ENCODE peak calls at places on chromosome 22, in five cellular contexts. O, U, C, L and A are unnamed samples.
A peak's percentile ranks its signal among the peaks of the same experiment; 100 is the strongest.

GRCh38 chr22:41563051-41563711 is 2.4 kb downstream of the CSDC2 start:
- DNase-seq in O (no peak), U (peak; percentile 55), C (no peak), L (no peak), A (no peak)

GRCh38 chr22:29369460-29369859 is 18.9 kb downstream of the AP1B1 start:
- DNase-seq in O (peak; percentile 60), U (peak; percentile 77), C (no peak), L (no peak), A (peak; percentile 83)

GRCh38 chr22:23574877-23575276 is 5.2 kb downstream of the IGLL1 start:
- DNase-seq in O (no peak), U (no peak), C (no peak), L (no peak), A (no peak)

GRCh38 chr22:23250424-23251363 is 70.4 kb downstream of the BCR start:
- DNase-seq in O (no peak), U (no peak), C (no peak), L (no peak), A (no peak)

GRCh38 chr22:41799486-41800347 is 762 bp upstream of the CCDC134 start:
- DNase-seq in O (peak; percentile 48), U (peak; percentile 15), C (peak; percentile 58), L (peak; percentile 36), A (peak; percentile 70)

GRCh38 chr22:25053153-25053805 is 100.8 kb downstream of the KIAA1671 start:
- DNase-seq in O (no peak), U (peak; percentile 81), C (no peak), L (no peak), A (no peak)

GRCh38 chr22:19289475-19290161 is 1.9 kb downstream of the CLTCL1 start:
- DNase-seq in O (no peak), U (peak; percentile 23), C (no peak), L (no peak), A (no peak)

GRCh38 chr22:19859861-19860510 is 5.3 kb upstream of the GNB1L start:
- DNase-seq in O (no peak), U (no peak), C (no peak), L (no peak), A (no peak)

GRCh38 chr22:19253143-19253542 is 38.4 kb downstream of the CLTCL1 start:
- DNase-seq in O (no peak), U (no peak), C (no peak), L (no peak), A (no peak)

GRCh38 chr22:49363526-49364230 is 464.0 kb downstream of the BRD1 start:
- DNase-seq in O (no peak), U (no peak), C (no peak), L (peak; percentile 20), A (no peak)

GRCh38 chr22:41096841-41097240 is 4.4 kb downstream of the EP300 start:
- DNase-seq in O (no peak), U (no peak), C (no peak), L (no peak), A (no peak)

GRCh38 chr22:43244803-43245527 is 58.0 kb upstream of the TTLL12 start:
- DNase-seq in O (no peak), U (no peak), C (no peak), L (no peak), A (no peak)

GRCh38 chr22:40628354-40629042 is 8.0 kb downstream of the MRTFA start:
- DNase-seq in O (no peak), U (no peak), C (no peak), L (no peak), A (no peak)

GRCh38 chr22:18075101-18075730 is 2.6 kb upstream of the PEX26 start:
- DNase-seq in O (no peak), U (no peak), C (no peak), L (no peak), A (no peak)

DNA sequence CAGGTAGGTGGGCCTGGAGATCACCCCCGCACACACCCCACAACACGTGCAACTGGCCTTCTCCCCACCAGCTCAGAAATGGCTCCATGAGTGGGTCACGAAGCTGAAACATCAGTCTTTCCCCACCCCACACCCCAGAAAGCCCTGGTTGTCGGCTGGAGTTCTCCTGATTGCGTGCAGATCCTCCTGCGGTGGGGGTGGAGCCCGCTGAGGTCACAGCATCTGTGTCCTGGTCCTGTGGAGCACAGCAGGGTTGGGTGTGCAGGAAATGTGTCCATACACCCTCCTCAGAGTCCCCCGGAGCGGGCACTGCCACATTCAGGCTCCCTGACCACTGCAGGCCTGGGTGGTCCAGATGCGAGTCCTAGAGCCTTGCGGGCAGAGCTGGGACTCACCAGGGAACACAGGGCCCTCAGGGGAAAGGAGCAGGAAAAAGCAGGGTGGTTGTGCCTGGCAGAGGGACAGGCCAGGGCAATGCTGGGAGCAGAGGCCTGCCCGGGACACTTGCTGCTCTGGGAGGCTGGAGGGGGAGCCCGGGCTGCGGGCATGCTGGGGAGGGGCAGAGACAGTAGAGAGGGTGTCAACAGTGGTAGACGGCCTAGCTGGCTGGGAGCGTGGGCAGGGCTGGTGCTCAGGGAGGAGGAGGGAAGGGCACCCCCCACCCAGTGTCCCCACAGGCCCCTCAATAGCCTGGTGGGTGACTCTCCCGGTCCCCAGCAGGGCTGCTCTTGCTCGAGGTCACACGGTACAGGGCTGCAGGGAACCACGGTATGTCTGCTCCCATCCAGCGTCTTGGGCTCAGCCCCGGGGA is 42.4 kb upstream of the PPARA start:
- DNase-seq in O (no peak), U (no peak), C (no peak), L (no peak), A (no peak)
- H3K4me1 ChIP-seq in O (peaks cover 97% of the 10 kb centered on the region), U (peaks cover 23% of the 10 kb centered on the region), C (peaks cover 5% of the 10 kb centered on the region), L (peaks cover 97% of the 10 kb centered on the region), A (peaks cover 98% of the 10 kb centered on the region)

DNA sequence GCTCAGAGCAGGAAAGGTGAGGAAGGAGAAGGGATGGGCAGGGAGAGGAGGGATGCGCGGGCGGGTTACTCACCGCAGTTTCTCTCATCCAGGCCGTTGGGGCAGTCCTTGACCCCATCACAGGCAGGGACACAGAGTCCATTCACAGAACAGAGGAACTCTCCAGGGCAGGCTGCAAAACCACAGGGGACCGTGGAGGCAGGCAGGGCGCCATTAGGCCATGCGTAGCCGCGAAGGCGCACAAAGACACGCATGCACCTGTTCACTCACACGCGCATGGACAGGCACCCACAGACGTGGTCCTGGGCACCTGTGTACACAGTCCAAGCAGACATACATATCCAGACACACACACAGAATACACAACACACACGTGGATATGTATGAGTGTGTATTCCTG is 23.0 kb downstream of the KCTD17 start:
- DNase-seq in O (no peak), U (no peak), C (no peak), L (no peak), A (no peak)
- H3K27ac ChIP-seq in O (no peak overlapping the region), U (no peak overlapping the region), C (no peak overlapping the region), L (no peak overlapping the region), A (no peak overlapping the region)

GRCh38 chr22:50688448-50688847 is 15.8 kb downstream of the SHANK3 start:
- DNase-seq in O (no peak), U (no peak), C (no peak), L (peak; percentile 16), A (no peak)

GRCh38 chr22:50694766-50695420 is 22.3 kb downstream of the SHANK3 start:
- DNase-seq in O (peak; percentile 12), U (no peak), C (peak; percentile 38), L (no peak), A (no peak)

GRCh38 chr22:50693462-50693861 is 20.8 kb downstream of the SHANK3 start:
- DNase-seq in O (no peak), U (no peak), C (no peak), L (no peak), A (no peak)

GRCh38 chr22:50694099-50694498 is 21.5 kb downstream of the SHANK3 start:
- DNase-seq in O (no peak), U (no peak), C (no peak), L (no peak), A (no peak)

GRCh38 chr22:50691521-50691920 is 18.9 kb downstream of the SHANK3 start:
- DNase-seq in O (no peak), U (no peak), C (peak; percentile 63), L (no peak), A (no peak)
- TF ChIP-seq CTCF in O (peak; percentile 29), U (peak; percentile 54), C (peak; percentile 73), L (peak; percentile 47), A (peak; percentile 25)

GRCh38 chr22:26586556-26587325 is 3.2 kb downstream of the TPST2 start:
- DNase-seq in O (no peak), U (no peak), C (no peak), L (no peak), A (no peak)
- H3K4me1 ChIP-seq in O (peaks cover 42% of the 10 kb centered on the region), U (peaks cover 5% of the 10 kb centered on the region), C (no peaks in the 10 kb centered on the region), L (peaks cover 6% of the 10 kb centered on the region), A (peaks cover 36% of the 10 kb centered on the region)

GRCh38 chr22:35837328-35837727 is 119.7 kb downstream of the APOL5 start:
- DNase-seq in O (no peak), U (no peak), C (no peak), L (no peak), A (no peak)
- H3K27ac ChIP-seq in O (peak overlapping the region; percentile 10), U (peak overlapping the region; percentile 90), C (no peak overlapping the region), L (peak overlapping the region; percentile 75), A (peak overlapping the region; percentile 70)

GRCh38 chr22:31790240-31790639 is 36.4 kb downstream of the DEPDC5 start:
- DNase-seq in O (no peak), U (no peak), C (no peak), L (no peak), A (no peak)

DNA sequence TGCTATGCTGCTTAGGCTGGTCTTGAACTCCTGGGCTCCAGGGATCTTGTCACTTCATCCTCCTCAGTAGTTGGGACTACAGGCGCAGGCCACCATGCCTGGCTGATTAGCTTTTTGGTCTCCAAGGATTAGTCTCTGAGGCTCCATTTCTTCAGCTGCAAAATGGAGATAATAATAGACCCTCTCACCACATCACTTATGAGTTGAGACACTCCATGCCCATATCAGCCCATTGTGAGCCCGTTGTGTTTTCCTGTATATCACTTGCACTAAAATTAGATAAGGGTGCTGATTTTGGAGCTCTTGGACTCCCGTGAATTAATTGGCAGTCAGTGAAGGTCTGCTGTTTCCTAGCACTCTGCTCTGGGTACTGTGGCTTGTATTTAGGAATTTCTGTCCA is 36.0 kb downstream of the DEPDC5 start:
- DNase-seq in O (no peak), U (no peak), C (no peak), L (no peak), A (no peak)
- TF ChIP-seq CTCF in O (no peak), U (no peak), C (no peak), L (no peak), A (no peak)